ENCODE peak calls at places on chromosome 14, in seven cellular contexts. D is GM12892, B is H1, L is ovary, G is body of pancreas, W is heart left ventricle, I is gastrocnemius medialis. Z is an unnamed sample.
A peak's percentile ranks its signal among the peaks of the same experiment; 100 is the strongest.

GRCh38 chr14:67524152-67524963 is 8.7 kb upstream of the PLEKHH1 start:
- DNase-seq in L (no peak), D (no peak), G (no peak), B (no peak), I (no peak), W (no peak), Z (no peak)

GRCh38 chr14:69612759-69613145 is 1.4 kb downstream of the SUSD6 start:
- DNase-seq in D (no peak), G (no peak), L (no peak), W (no peak), B (no peak), I (no peak), Z (no peak)

GRCh38 chr14:76309572-76310551 is 66.1 kb upstream of the ESRRB start:
- DNase-seq in L (no peak), G (no peak), B (peak; percentile 59), I (peak; percentile 43), D (no peak), W (peak; percentile 81), Z (no peak)

GRCh38 chr14:81400202-81400678 is at the start of gene STON2:
- DNase-seq in I (peak; percentile 81), D (no peak), G (no peak), W (peak; percentile 33), B (no peak), L (no peak), Z (peak; percentile 46)

GRCh38 chr14:94773017-94773681 is 3.2 kb upstream of the GSC start:
- DNase-seq in L (no peak), D (no peak), G (no peak), B (peak; percentile 71), I (no peak), W (no peak), Z (no peak)

GRCh38 chr14:65866422-65866821 is 453.9 kb downstream of the FUT8 start:
- DNase-seq in G (no peak), B (no peak), W (no peak), L (no peak), D (no peak), I (no peak), Z (no peak)

GRCh38 chr14:98704441-98704840 is 567.6 kb downstream of the BCL11B start:
- DNase-seq in G (no peak), I (no peak), D (no peak), L (no peak), W (no peak), B (no peak), Z (no peak)

GRCh38 chr14:54529811-54530210 is 20.1 kb downstream of the CGRRF1 start:
- DNase-seq in W (no peak), I (no peak), B (no peak), D (no peak), L (no peak), G (no peak), Z (no peak)

GRCh38 chr14:22052795-22053194 is 379.2 kb upstream of the OR4E1 start:
- DNase-seq in W (no peak), L (no peak), G (no peak), D (no peak), B (no peak), I (no peak), Z (no peak)

GRCh38 chr14:104386281-104386841 is 193.2 kb upstream of the C14orf180 start:
- DNase-seq in D (no peak), I (no peak), B (no peak), W (peak; percentile 17), L (no peak), G (no peak), Z (no peak)

GRCh38 chr14:99887407-99887806 is 94.2 kb downstream of the EML1 start:
- DNase-seq in B (no peak), D (no peak), I (no peak), L (no peak), G (no peak), W (no peak), Z (no peak)

GRCh38 chr14:54343276-54344121 is 53.3 kb upstream of the CDKN3 start:
- DNase-seq in D (no peak), B (no peak), I (no peak), L (no peak), G (no peak), W (no peak), Z (no peak)

GRCh38 chr14:34324363-34324795 is 137.7 kb downstream of the SPTSSA start:
- DNase-seq in B (no peak), I (no peak), W (no peak), L (no peak), D (no peak), G (peak; percentile 41), Z (no peak)

GRCh38 chr14:101202627-101203404 is 299.3 kb upstream of the RTL1 start:
- DNase-seq in L (no peak), G (peak; percentile 5), B (peak; percentile 20), D (no peak), I (no peak), W (peak; percentile 4), Z (no peak)

GRCh38 chr14:91458612-91459011 is 41.0 kb upstream of the CCDC88C start:
- DNase-seq in G (no peak), L (no peak), W (no peak), I (no peak), D (no peak), B (no peak), Z (no peak)

GRCh38 chr14:89303452-89304435 is 113.3 kb downstream of the FOXN3 start:
- DNase-seq in G (peak; percentile 29), D (no peak), I (peak; percentile 53), W (peak; percentile 54), B (no peak), L (peak; percentile 71), Z (peak; percentile 25)

GRCh38 chr14:104204660-104205149 is 66.3 kb downstream of the KIF26A start:
- DNase-seq in D (no peak), G (no peak), I (no peak), W (no peak), B (no peak), L (no peak), Z (no peak)

GRCh38 chr14:34650786-34651584 is 21.0 kb upstream of the SNX6 start:
- DNase-seq in B (no peak), L (no peak), G (no peak), W (no peak), D (no peak), I (peak; percentile 20), Z (no peak)

GRCh38 chr14:100165376-100165775 is 5.9 kb upstream of the DEGS2 start:
- DNase-seq in D (no peak), I (no peak), L (no peak), W (no peak), B (peak; percentile 78), G (no peak), Z (no peak)

GRCh38 chr14:72060917-72061316 is 128.7 kb downstream of the RGS6 start:
- DNase-seq in G (no peak), I (no peak), B (no peak), D (no peak), W (no peak), L (no peak), Z (no peak)

GRCh38 chr14:70822706-70823185 is 13.4 kb upstream of the MAP3K9 start:
- DNase-seq in L (peak; percentile 34), D (no peak), B (peak; percentile 83), W (peak; percentile 40), I (no peak), G (peak; percentile 24), Z (no peak)

GRCh38 chr14:24310666-24311604 is at the start of gene LTB4R:
- DNase-seq in D (peak; percentile 65), I (peak; percentile 74), L (peak; percentile 84), G (peak; percentile 88), W (peak; percentile 85), B (no peak), Z (no peak)
- TF ChIP-seq POLR2A in D (peak; percentile 11), I (no peak), L (peak; percentile 44), G (peak; percentile 72), W (no peak), B (no peak), Z (peak; percentile 10)

DNA sequence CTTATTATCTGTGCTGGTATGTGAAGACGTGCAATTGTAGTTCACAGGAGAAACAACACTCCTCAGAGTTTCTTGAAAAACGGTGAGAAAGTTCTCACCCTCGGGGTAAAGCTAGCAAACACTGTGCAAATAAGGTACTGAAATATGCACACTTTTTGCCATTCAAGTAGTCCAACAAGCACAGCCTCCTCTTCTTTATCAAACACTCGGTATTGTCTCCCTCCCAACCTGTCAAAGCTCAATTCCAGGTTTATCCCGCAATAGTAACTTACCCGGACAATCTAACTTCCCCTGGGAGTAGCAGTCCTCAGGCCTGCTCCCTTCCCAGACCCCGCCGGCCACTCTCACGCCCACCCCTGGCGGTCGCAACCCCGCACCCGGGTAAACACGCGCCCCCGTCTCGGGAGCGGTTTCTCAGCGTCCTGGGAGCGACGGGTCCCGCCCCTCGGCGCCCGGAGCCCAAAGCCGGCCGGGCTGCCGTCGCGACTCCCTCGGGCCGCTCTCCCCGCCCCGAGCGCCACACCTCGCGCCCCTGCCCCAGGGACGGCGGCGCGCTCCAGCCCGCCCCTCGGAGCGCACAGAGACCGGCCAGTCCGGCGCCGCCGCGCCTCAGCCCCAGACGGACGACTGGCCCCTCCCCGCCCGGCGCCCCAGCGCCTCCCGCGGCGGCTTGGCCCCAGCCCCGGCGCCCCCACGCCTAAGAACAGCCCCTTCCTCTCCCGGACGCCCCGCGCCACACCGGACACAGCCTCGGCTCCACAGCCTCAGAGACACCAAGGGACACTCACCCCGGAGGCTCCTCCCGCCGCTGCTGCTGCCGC is 594 bp downstream of the BTBD7 start:
- DNase-seq in W (peak; percentile 74), L (peak; percentile 59), G (peak; percentile 66), D (peak; percentile 38), I (peak; percentile 33), B (peak; percentile 80), Z (peak; percentile 14)
- TF ChIP-seq POLR2A in W (no peak), L (no peak), G (peak; percentile 60), D (no peak), I (no peak), B (peak; percentile 29), Z (no peak)

GRCh38 chr14:20623798-20624197 is 17.7 kb downstream of the OR6S1 start:
- DNase-seq in G (no peak), D (no peak), B (no peak), I (no peak), L (no peak), W (no peak), Z (no peak)

GRCh38 chr14:20626274-20626673 is 15.2 kb downstream of the OR6S1 start:
- DNase-seq in G (no peak), B (no peak), D (no peak), W (no peak), L (no peak), I (no peak), Z (no peak)

GRCh38 chr14:20622816-20623291 is 18.6 kb downstream of the OR6S1 start:
- DNase-seq in L (no peak), B (no peak), I (no peak), W (no peak), D (no peak), G (no peak), Z (no peak)

GRCh38 chr14:20627337-20628032 is 14.0 kb downstream of the OR6S1 start:
- DNase-seq in B (no peak), L (no peak), I (no peak), G (no peak), W (no peak), D (no peak), Z (no peak)

GRCh38 chr14:20624495-20625070 is 16.9 kb downstream of the OR6S1 start:
- DNase-seq in D (no peak), W (peak; percentile 59), B (peak; percentile 74), L (peak; percentile 46), G (peak; percentile 42), I (peak; percentile 34), Z (peak; percentile 45)
- TF ChIP-seq POLR2A in D (no peak), W (no peak), B (no peak), L (no peak), G (no peak), I (no peak), Z (no peak)

GRCh38 chr14:51651388-51652167 is at the start of gene FRMD6:
- DNase-seq in B (peak; percentile 89), L (peak; percentile 90), G (peak; percentile 81), W (peak; percentile 93), I (peak; percentile 75), D (peak; percentile 77), Z (peak; percentile 71)
- TF ChIP-seq POLR2A in B (peak; percentile 60), L (peak; percentile 72), G (peak; percentile 74), W (no peak), I (peak; percentile 19), D (peak; percentile 67), Z (peak; percentile 51)

Z was measured in tibial nerve.